ENCODE peak calls at places on chromosomes 7 and 10, in four cellular contexts. W is WTC11, Q is K562, U is HepG2. E is an unnamed sample.

GRCh38 chr10:62171791-62172190 is 96.9 kb downstream of the RTKN2 start:
- DNase-seq in W (no peak), Q (no peak), U (no peak), E (no peak)

GRCh38 chr10:103554488-103555320 is 61.2 kb downstream of the NEURL1 start:
- DNase-seq in W (peak), Q (peak), U (peak), E (peak)

GRCh38 chr7:23347682-23348180 is 48.6 kb downstream of the MALSU1 start:
- DNase-seq in W (no peak), Q (peak), U (no peak), E (no peak)

GRCh38 chr10:98296514-98296913 is 28.5 kb upstream of the LOXL4 start:
- DNase-seq in W (no peak), Q (no peak), U (no peak), E (no peak)

GRCh38 chr10:49609283-49610014 is 661 bp upstream of the SLC18A3 start:
- DNase-seq in W (peak), Q (no peak), U (no peak), E (no peak)

GRCh38 chr10:122204691-122205489 is 66.2 kb upstream of the BTBD16 start:
- DNase-seq in W (no peak), Q (no peak), U (no peak), E (no peak)

GRCh38 chr10:77601488-77601887 is 36.1 kb downstream of the KCNMA1 start:
- DNase-seq in W (no peak), Q (no peak), U (no peak), E (no peak)

GRCh38 chr7:15130666-15131541 is 228.4 kb upstream of the DGKB start:
- DNase-seq in W (no peak), Q (no peak), U (no peak), E (no peak)

GRCh38 chr10:24526085-24526649 is 197.5 kb downstream of the ARHGAP21 start:
- DNase-seq in W (no peak), Q (no peak), U (no peak), E (no peak)

GRCh38 chr7:40836218-40836617 is 701.4 kb downstream of the SUGCT start:
- DNase-seq in W (no peak), Q (no peak), U (no peak), E (no peak)

GRCh38 chr7:100157334-100158228 is 942 bp downstream of the TRAPPC14 start:
- DNase-seq in W (no peak), Q (peak), U (peak), E (peak)

GRCh38 chr10:118072840-118073239 is 26.1 kb upstream of the RAB11FIP2 start:
- DNase-seq in W (no peak), Q (no peak), U (no peak), E (no peak)

GRCh38 chr7:5636446-5636835 is 145.0 kb downstream of the RNF216 start:
- DNase-seq in W (no peak), Q (no peak), U (peak), E (no peak)

GRCh38 chr7:51366930-51367613 is 50.5 kb upstream of the COBL start:
- DNase-seq in W (peak), Q (peak), U (peak), E (peak)

GRCh38 chr10:42553064-42553407 is 85.3 kb downstream of the ZNF33B start:
- DNase-seq in W (no peak), Q (peak), U (no peak), E (no peak)

GRCh38 chr7:108408294-108409004 is 47.8 kb downstream of the NRCAM start:
- DNase-seq in W (no peak), Q (no peak), U (no peak), E (no peak)

GRCh38 chr10:132862485-132863420 is 76.8 kb upstream of the NKX6-2 start:
- DNase-seq in W (peak), Q (no peak), U (no peak), E (no peak)

GRCh38 chr10:47152861-47153349 is 147.1 kb upstream of the GDF10 start:
- DNase-seq in W (no peak), Q (peak), U (no peak), E (no peak)

GRCh38 chr10:79298403-79299244 is 48.6 kb upstream of the PPIF start:
- DNase-seq in W (no peak), Q (peak), U (peak), E (peak)

GRCh38 chr10:102565793-102566192 is 62.0 kb downstream of the SUFU start:
- DNase-seq in W (peak), Q (no peak), U (peak), E (no peak)

GRCh38 chr7:94360926-94361325 is 33.8 kb upstream of the COL1A2 start:
- DNase-seq in W (no peak), Q (no peak), U (no peak), E (no peak)

GRCh38 chr7:151866028-151866427 is 10.9 kb downstream of the PRKAG2 start:
- DNase-seq in W (no peak), Q (no peak), U (no peak), E (no peak)

GRCh38 chr10:15802375-15802949 is 57.8 kb downstream of the MINDY3 start:
- DNase-seq in W (no peak), Q (peak), U (no peak), E (no peak)

GRCh38 chr7:102417105-102417504 is 16.3 kb upstream of the ORAI2 start:
- DNase-seq in W (no peak), Q (no peak), U (no peak), E (no peak)

GRCh38 chr7:118803-119376 is 73.5 kb upstream of the FAM20C start:
- DNase-seq in W (no peak), Q (no peak), U (no peak), E (no peak)

GRCh38 chr10:96794786-96795733 is 37.0 kb upstream of the LCOR start:
- DNase-seq in W (peak), Q (no peak), U (peak), E (no peak)

DNA sequence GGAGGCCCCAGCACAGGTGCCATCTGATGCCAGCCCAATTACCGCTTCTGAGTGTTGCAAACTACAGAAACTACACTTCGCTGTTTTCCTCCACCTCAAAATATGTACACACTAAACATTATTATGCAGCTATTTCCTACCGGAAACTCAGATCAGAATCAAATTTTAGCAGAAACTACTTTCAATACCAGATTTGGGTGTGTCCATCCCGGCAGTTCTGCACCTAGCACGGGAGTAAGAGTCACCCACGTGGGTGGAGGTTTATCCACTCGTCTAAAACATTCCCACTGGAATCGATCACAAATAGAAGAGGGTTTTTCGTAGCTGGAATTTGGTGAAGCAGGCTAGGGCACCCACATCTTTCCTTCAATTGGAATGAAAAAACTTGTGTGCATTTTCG is 214.4 kb upstream of the PRKCQ start:
- DNase-seq in W (no peak), Q (no peak), U (no peak), E (no peak)
- TF ChIP-seq ELF4 in W (no peak), Q (no peak), U (no peak), E (no peak)

DNA sequence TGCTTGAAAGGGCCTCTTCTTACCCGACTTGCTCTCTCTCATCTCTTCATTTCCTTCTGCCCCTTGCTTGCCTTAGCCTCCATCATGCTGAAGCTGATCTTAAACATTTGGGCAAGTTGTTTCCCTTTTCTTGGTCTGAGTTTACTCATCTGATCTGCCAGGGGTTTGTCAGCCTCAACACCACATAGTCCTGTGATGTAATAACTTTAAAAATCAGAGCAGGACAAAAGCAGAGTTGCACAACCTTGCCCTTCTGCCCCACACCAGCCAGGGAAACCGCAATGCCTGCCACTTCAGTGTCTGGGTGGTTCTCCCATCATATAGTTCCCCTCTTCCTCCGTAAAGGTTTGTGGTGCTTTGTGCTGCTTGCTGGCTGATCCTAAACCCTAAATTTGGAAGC is 9.9 kb upstream of the LIPM start:
- DNase-seq in W (no peak), Q (no peak), U (no peak), E (no peak)
- TF ChIP-seq ELF4 in W (no peak), Q (no peak), U (no peak), E (no peak)

GRCh38 chr10:89414879-89415821 is 782 bp downstream of the IFIT5 start:
- DNase-seq in W (peak), Q (no peak), U (no peak), E (peak)
- TF ChIP-seq ELF4 in W (no peak), Q (no peak), U (no peak), E (no peak)

GRCh38 chr7:67788689-67789088 is 792.1 kb downstream of the TYW1 start:
- DNase-seq in W (peak), Q (peak), U (no peak), E (no peak)
- TF ChIP-seq ELF4 in W (no peak), Q (no peak), U (no peak), E (no peak)

GRCh38 chr7:139230484-139230773 is 608 bp upstream of the UBN2 start:
- DNase-seq in W (no peak), Q (no peak), U (no peak), E (no peak)

GRCh38 chr7:139231513-139232376 is 708 bp downstream of the UBN2 start:
- DNase-seq in W (peak), Q (peak), U (peak), E (peak)

GRCh38 chr7:139232377-139232717 is 1.3 kb downstream of the UBN2 start:
- DNase-seq in W (no peak), Q (no peak), U (no peak), E (no peak)

GRCh38 chr7:139230774-139231512 is at the start of gene UBN2:
- DNase-seq in W (peak), Q (peak), U (peak), E (peak)

GRCh38 chr7:139232893-139233292 is 1.9 kb downstream of the UBN2 start:
- DNase-seq in W (no peak), Q (no peak), U (no peak), E (no peak)
- TF ChIP-seq ELF4 in W (no peak), Q (no peak), U (no peak), E (no peak)

GRCh38 chr7:130142654-130143333 is 62.4 kb downstream of the TMEM209 start:
- DNase-seq in W (no peak), Q (no peak), U (no peak), E (no peak)

GRCh38 chr7:130140551-130141160 is 64.5 kb downstream of the TMEM209 start:
- DNase-seq in W (no peak), Q (no peak), U (no peak), E (no peak)

GRCh38 chr7:130139193-130139950 is 65.8 kb downstream of the TMEM209 start:
- DNase-seq in W (no peak), Q (no peak), U (no peak), E (no peak)

GRCh38 chr7:130141858-130142653 is 63.1 kb downstream of the TMEM209 start:
- DNase-seq in W (no peak), Q (peak), U (no peak), E (no peak)

GRCh38 chr7:130141161-130141857 is 63.9 kb downstream of the TMEM209 start:
- DNase-seq in W (peak), Q (peak), U (no peak), E (no peak)
- TF ChIP-seq ELF4 in W (no peak), Q (no peak), U (no peak), E (no peak)

GRCh38 chr10:71342850-71343773 is 24.1 kb downstream of the SLC29A3 start:
- DNase-seq in W (no peak), Q (no peak), U (peak), E (no peak)
- TF ChIP-seq ELF4 in W (no peak), Q (no peak), U (no peak), E (no peak)

DNA sequence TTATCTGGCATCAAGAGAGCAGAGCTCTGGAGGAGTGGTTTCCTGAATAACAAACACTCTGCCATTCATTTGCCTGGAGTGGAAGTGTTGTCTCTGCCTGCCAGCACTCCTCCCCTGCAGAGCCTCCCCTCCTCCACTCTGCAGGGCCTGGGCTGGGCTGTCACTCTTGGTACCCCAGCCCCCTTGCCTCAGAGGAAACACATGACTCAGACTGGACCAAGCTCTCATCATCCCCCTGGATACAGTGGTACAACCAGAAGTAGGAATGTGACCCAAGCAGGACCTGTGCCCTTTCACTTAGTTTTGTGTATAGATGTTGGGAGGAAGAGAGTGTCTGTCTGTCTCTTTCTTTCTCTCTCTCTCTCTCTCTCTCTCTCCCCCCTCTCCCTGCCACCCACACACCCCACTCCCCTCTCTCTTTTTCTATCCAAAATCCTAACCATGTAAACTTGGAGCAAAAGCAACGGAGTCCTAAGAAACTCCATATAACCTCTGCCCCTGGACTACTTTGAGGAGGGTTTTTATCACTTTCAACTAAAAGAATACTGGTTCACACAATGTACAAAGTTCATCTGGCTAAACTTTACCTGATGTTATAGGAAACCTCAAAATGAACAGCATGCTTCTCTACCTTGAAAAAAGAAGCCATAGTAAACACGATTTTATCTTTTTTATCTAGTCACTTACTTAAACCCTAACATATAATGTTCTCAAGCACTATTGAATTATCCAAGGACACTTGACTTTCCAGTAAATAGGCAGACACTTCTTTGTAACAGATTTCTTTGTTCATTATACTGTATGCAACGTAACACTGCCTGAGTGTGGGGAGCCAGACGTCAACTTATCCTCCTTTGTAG is 43.8 kb downstream of the DOCK4 start:
- DNase-seq in W (peak), Q (no peak), U (peak), E (peak)
- TF ChIP-seq ELF4 in W (no peak), Q (no peak), U (no peak), E (no peak)

GRCh38 chr10:31381766-31382316 is 62.8 kb downstream of the ZEB1 start:
- DNase-seq in W (no peak), Q (no peak), U (no peak), E (no peak)
- TF ChIP-seq ELF4 in W (no peak), Q (no peak), U (no peak), E (no peak)

GRCh38 chr7:140230862-140231778 is 54.3 kb upstream of the KDM7A start:
- DNase-seq in W (peak), Q (peak), U (peak), E (peak)
- TF ChIP-seq ELF4 in W (no peak), Q (no peak), U (no peak), E (no peak)